ENCODE peak calls at places on chromosomes 2 and 18, in four cellular contexts. P is GM12878, K is K562, G is H1. F is an unnamed sample.
A peak's percentile ranks its signal among the peaks of the same experiment; 100 is the strongest.

GRCh38 chr18:14086459-14087231 is 45.6 kb downstream of the ZNF519 start:
- DNase-seq in K (peak; percentile 17), G (peak; percentile 60), P (no peak), F (peak; percentile 50)

GRCh38 chr2:159052157-159052561 is 83.7 kb downstream of the TANC1 start:
- DNase-seq in G (no peak), K (no peak), P (no peak), F (no peak)

GRCh38 chr2:141513853-141514252 is 617.0 kb downstream of the LRP1B start:
- DNase-seq in P (peak; percentile 20), G (no peak), K (no peak), F (no peak)

GRCh38 chr2:2528801-2529200 is 197.7 kb upstream of the MYT1L start:
- DNase-seq in G (no peak), K (no peak), P (no peak), F (no peak)

GRCh38 chr2:146576301-146576700 is 1268.5 kb upstream of the ACVR2A start:
- DNase-seq in G (no peak), P (no peak), K (no peak), F (no peak)

GRCh38 chr2:3602553-3603339 is 7.8 kb downstream of the COLEC11 start:
- DNase-seq in P (no peak), K (no peak), G (no peak), F (no peak)

GRCh38 chr2:204608261-204608660 is 63.0 kb downstream of the PARD3B start:
- DNase-seq in K (no peak), P (no peak), G (no peak), F (no peak)

GRCh38 chr2:221999702-222000101 is 299.1 kb downstream of the PAX3 start:
- DNase-seq in K (no peak), G (no peak), P (no peak), F (no peak)

GRCh38 chr18:73235491-73235890 is 367.7 kb upstream of the NETO1 start:
- DNase-seq in K (no peak), P (peak; percentile 11), G (no peak), F (peak; percentile 2)

GRCh38 chr2:215687149-215688031 is 251.5 kb upstream of the FN1 start:
- DNase-seq in K (no peak), P (no peak), G (no peak), F (no peak)

GRCh38 chr2:235458839-235459273 is 35.0 kb upstream of the AGAP1 start:
- DNase-seq in G (no peak), P (no peak), K (no peak), F (peak; percentile 55)

GRCh38 chr2:53036196-53036595 is 731.4 kb upstream of the CHAC2 start:
- DNase-seq in G (no peak), K (no peak), P (no peak), F (no peak)

GRCh38 chr2:169452080-169452479 is 27.2 kb upstream of the BBS5 start:
- DNase-seq in P (no peak), K (peak; percentile 51), G (no peak), F (peak; percentile 61)

GRCh38 chr18:23452347-23452727 is 750 bp upstream of the RIOK3 start:
- DNase-seq in P (no peak), G (no peak), K (no peak), F (no peak)

GRCh38 chr2:25255745-25256485 is 85.8 kb downstream of the DNMT3A start:
- DNase-seq in K (no peak), P (no peak), G (no peak), F (no peak)

GRCh38 chr18:24947521-24948305 is 404.3 kb downstream of the ZNF521 start:
- DNase-seq in P (no peak), G (no peak), K (no peak), F (no peak)

GRCh38 chr2:210524533-210524932 is 31.9 kb upstream of the CPS1 start:
- DNase-seq in K (no peak), P (no peak), G (no peak), F (no peak)

GRCh38 chr2:235445116-235445515 is 48.7 kb upstream of the AGAP1 start:
- DNase-seq in P (no peak), K (no peak), G (no peak), F (no peak)

GRCh38 chr18:64273724-64274123 is 124.8 kb upstream of the LINC00305 start:
- DNase-seq in K (no peak), G (no peak), P (no peak), F (no peak)

GRCh38 chr2:12251749-12252148 is 465.0 kb upstream of the TRIB2 start:
- DNase-seq in K (no peak), P (no peak), G (no peak), F (no peak)

GRCh38 chr2:213995400-213996105 is 415.3 kb upstream of the VWC2L start:
- DNase-seq in G (no peak), K (no peak), P (no peak), F (no peak)

GRCh38 chr2:201964631-201965206 is 68.9 kb upstream of the FZD7 start:
- DNase-seq in G (no peak), K (no peak), P (no peak), F (no peak)

GRCh38 chr18:35923939-35924338 is 48.5 kb upstream of the RMP24 start:
- DNase-seq in G (no peak), P (no peak), K (no peak), F (no peak)

GRCh38 chr2:223093436-223093839 is 41.4 kb downstream of the KCNE4 start:
- DNase-seq in P (no peak), K (no peak), G (no peak), F (no peak)

GRCh38 chr2:172162225-172162733 is 59.6 kb upstream of the DLX2 start:
- DNase-seq in P (no peak), K (no peak), G (no peak), F (no peak)

GRCh38 chr2:240554767-240555493 is 2.9 kb downstream of the ANKMY1 start:
- DNase-seq in G (no peak), P (no peak), K (no peak), F (no peak)

GRCh38 chr2:85308951-85309555 is 18.7 kb downstream of the TGOLN2 start:
- DNase-seq in K (no peak), P (no peak), G (no peak), F (peak; percentile 46)

DNA sequence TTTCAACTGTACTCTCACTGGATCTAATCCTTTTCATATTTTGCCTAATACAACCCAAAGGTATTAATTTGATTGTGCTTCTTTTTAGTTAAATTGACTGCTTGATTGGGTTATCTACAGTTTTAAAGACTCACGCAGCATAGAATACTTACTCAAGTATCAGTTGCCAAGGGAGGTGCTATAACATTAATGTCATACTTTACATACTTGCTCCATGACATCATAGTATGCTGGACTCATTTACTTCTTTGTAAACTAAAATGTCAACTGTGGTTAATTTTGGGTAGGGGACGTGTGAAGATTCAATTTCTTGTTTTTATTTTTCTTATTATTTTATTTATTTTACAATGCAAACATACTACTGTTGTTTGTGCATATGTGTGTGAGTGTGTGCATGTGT is 716.2 kb upstream of the VRK2 start:
- DNase-seq in K (no peak), P (no peak), G (no peak), F (no peak)
- TF ChIP-seq CBX5 in K (no peak), P (no peak), G (no peak), F (no peak)

DNA sequence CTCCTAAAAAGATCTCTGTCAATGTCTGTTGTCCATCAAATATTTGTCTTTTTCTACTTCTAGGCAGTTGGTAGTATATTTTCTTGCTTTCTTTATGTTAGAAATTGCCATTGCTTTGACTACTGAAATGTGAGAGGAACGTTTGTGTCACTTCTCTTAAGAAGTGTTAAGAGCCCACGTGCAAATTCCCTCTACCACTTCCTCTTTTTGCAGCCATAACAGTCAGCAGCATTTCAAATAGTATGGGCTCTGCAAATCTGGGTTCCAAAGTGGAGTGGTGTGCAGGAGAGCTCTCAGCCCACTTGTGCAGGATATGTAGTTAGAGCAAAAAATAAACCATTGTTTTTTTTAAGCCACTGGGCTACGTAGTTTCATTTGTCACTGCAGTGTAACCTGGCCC is 314.0 kb downstream of the MEIS1 start:
- DNase-seq in G (no peak), K (no peak), P (no peak), F (no peak)
- TF ChIP-seq CBX5 in G (no peak), K (no peak), P (no peak), F (no peak)

DNA sequence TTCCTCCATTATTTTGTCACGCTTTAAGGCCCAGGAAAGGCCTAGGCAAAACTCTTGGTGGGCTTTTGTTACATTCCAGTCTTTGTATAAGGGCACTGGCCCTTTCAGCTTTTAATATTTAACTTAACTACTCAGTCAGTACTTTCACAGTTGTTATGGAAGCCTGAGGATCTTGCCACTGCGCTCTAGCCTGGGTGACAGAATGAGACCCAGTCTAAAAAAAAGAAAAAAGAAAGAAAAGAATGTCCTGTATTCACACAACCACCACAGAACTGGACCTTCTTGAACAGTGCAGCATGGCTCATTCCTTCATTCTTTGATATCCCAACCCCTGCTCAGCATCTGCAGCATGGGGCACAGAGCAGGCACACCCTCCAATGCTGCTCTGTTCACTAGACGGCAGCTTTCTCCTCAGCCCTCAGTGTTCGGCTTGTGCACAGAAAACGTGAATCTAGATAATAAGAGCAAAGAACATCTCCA is 93.4 kb upstream of the MSH2 start:
- DNase-seq in K (no peak), G (no peak), P (no peak), F (peak; percentile 74)
- TF ChIP-seq CBX5 in K (no peak), G (no peak), P (no peak), F (no peak)

DNA sequence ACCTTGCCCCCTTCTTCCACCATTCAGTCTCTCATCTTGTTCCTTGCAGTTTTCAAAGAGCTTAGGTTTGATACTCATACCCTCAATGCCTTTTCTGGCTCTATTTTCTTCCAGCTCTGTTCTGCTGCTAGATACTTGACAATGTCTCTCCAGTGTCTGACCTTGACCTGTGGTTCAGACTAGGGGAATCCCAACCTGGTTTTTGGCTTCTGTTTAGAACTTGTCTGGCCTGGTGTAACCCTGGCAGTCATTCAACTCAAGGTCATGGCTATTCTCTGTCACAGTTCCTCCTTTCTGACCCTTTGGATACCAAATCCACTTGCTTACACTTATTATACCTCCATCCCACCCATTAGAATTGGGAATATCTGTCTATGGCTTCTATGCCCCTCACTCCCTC is 31.8 kb upstream of the IMP4 start:
- DNase-seq in K (no peak), P (no peak), G (no peak), F (no peak)
- TF ChIP-seq CBX5 in K (no peak), P (no peak), G (no peak), F (no peak)

DNA sequence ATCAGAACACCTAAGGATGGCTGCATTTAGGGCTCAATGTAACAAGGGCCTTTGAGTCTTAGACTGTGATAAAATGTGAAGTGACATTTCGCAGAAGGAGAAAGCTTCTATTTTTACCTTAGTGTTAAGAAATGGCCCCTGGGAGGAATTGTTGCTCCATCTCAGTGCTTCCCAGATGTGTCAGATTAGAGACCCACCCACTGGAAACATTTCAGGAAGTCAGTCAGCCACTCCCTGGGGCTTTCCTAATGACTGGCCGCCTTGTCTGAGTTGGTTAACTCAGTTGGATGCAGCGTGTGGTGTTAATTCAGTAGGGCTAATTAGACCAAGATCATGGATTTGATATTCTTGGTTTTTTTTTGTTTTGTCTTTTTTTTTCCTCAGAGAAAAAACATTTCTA is 355.9 kb downstream of the PIK3C3 start:
- DNase-seq in G (no peak), P (no peak), K (no peak), F (no peak)
- TF ChIP-seq CBX5 in G (no peak), P (no peak), K (no peak), F (no peak)

DNA sequence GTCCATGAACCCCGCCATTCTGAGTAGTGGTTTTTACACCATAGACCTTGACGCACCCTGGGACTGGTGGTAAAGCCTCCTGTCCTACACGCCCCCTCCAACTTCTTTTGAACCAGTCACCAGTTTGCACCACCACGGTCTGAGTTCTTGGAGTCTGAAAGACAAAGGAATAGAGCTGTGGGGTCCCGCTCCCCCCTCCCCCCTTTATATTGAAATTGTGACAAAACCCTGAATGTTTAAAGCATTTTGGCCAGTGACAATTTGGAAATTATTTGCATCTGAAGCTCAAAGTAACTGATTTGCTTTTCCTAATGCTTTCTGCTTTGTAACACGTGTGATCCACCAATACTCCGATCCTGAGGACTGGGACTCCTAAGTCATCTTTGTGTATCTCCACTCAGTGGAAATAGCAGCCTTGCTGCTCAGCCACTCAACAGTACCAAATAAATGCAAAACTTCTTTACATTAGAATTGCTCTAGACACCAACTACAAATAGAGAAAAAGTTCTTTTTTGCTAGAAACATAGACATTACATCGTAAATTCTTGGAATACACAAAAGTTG is 768 bp upstream of the SRSF7 start:
- DNase-seq in K (peak; percentile 20), G (no peak), P (no peak), F (peak; percentile 45)
- TF ChIP-seq CBX5 in K (no peak), G (no peak), P (no peak), F (no peak)

F was measured in HepG2.